ENCODE peak calls at places on chromosome 6, in eight cellular contexts. S, X, J, O, Q, K, C and H are unnamed samples.

GRCh38 chr6:112468359-112468758 is 121.2 kb downstream of the RFPL4B start:
- DNase-seq in X (no peak), K (no peak), C (no peak), S (no peak), O (no peak), J (no peak), Q (peak; percentile 27), H (no peak)

GRCh38 chr6:15131234-15132195 is 114.4 kb upstream of the JARID2 start:
- DNase-seq in X (no peak), O (no peak), J (no peak), C (no peak), K (peak; percentile 19), S (no peak), Q (no peak), H (no peak)

GRCh38 chr6:149431905-149432775 is 32.1 kb downstream of the SUMO4 start:
- DNase-seq in S (peak; percentile 79), K (peak; percentile 89), J (peak; percentile 91), Q (peak; percentile 88), C (peak; percentile 81), X (peak; percentile 96), O (peak; percentile 89), H (peak; percentile 91)

GRCh38 chr6:41288025-41288777 is 1.7 kb upstream of the TREM1 start:
- DNase-seq in J (no peak), X (no peak), C (no peak), K (no peak), O (no peak), Q (peak; percentile 18), S (no peak), H (no peak)

GRCh38 chr6:163790296-163790840 is 375.9 kb downstream of the QKI start:
- DNase-seq in S (no peak), K (no peak), X (no peak), C (no peak), J (no peak), O (no peak), Q (peak; percentile 42), H (no peak)

GRCh38 chr6:23659125-23659524 is 466.9 kb upstream of the NRSN1 start:
- DNase-seq in J (no peak), C (no peak), O (no peak), K (no peak), X (no peak), S (no peak), Q (peak; percentile 29), H (no peak)

GRCh38 chr6:107122748-107123147 is 7.4 kb upstream of the BEND3 start:
- DNase-seq in Q (no peak), O (no peak), X (no peak), K (no peak), C (no peak), S (no peak), J (no peak), H (no peak)

GRCh38 chr6:169472786-169473416 is 219.3 kb upstream of the THBS2 start:
- DNase-seq in X (no peak), J (no peak), Q (no peak), S (no peak), K (no peak), C (no peak), O (no peak), H (no peak)

GRCh38 chr6:81031429-81031828 is 721.1 kb downstream of the TENT5A start:
- DNase-seq in J (no peak), K (no peak), S (no peak), C (no peak), O (no peak), X (no peak), Q (peak; percentile 10), H (no peak)

GRCh38 chr6:164085552-164086325 is 671.2 kb downstream of the QKI start:
- DNase-seq in K (peak; percentile 32), C (no peak), O (peak; percentile 91), Q (peak; percentile 96), S (no peak), J (no peak), X (peak; percentile 92), H (no peak)

GRCh38 chr6:158207452-158207788 is 39.3 kb downstream of the GTF2H5 start:
- DNase-seq in C (no peak), J (no peak), O (no peak), Q (peak; percentile 40), K (no peak), X (no peak), S (no peak), H (no peak)

GRCh38 chr6:75217203-75217602 is 11.3 kb upstream of the COL12A1 start:
- DNase-seq in Q (peak; percentile 58), S (no peak), O (no peak), J (no peak), C (no peak), K (no peak), X (no peak), H (no peak)

GRCh38 chr6:134351615-134352474 is 33.9 kb upstream of the SGK1 start:
- DNase-seq in J (no peak), Q (no peak), S (peak; percentile 11), X (no peak), C (no peak), K (no peak), O (no peak), H (peak; percentile 24)

GRCh38 chr6:26594730-26595632 is 1.8 kb upstream of the ABT1 start:
- DNase-seq in O (no peak), X (no peak), C (no peak), S (no peak), K (peak; percentile 52), Q (peak; percentile 64), J (no peak), H (peak; percentile 57)

DNA sequence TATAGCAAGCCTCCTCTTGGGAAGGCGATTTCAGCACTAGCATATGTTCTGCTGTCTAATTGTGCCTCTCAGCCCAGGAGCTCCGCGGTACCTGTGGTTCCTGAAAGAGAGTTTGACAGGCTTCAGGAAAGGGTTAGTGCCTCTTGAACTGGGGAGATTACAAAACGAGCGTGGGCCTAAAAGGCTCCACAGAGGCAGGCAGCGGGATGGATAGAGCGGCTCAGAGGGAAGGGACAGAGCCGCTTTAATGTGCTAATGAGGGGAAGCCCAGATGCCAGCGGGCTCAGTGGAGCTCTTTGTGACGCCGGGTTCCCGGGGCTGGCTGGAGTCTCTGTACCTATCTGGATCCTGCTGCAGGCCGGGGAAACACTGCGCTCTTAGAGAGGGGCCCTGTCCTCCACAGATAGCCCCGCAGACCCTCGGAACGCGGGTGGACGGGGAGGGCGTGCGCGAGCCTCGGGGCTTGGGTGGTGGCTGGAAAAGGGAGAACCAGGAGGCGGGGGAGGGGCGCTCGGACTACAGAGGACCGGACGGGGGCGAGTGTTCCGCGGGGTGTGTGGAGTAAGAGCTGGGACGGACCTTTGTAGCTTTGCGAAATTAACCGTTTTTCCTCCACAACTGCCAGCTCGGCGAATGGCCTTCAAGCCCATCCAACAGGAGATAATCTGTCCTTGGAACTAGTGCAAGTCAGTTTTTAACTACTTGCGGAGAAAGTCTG is 12.9 kb downstream of the SLC35F1 start:
- DNase-seq in J (peak; percentile 78), K (peak; percentile 31), C (no peak), Q (no peak), X (peak; percentile 76), S (no peak), O (no peak), H (peak; percentile 40)
- H3K4me3 ChIP-seq in J (no peak overlapping the region), K (peak overlapping the region; percentile 16), C (no peak overlapping the region), Q (peak overlapping the region; percentile 30), X (no peak overlapping the region), S (no peak overlapping the region), O (peak overlapping the region; percentile 26), H (peak overlapping the region; percentile 19)

DNA sequence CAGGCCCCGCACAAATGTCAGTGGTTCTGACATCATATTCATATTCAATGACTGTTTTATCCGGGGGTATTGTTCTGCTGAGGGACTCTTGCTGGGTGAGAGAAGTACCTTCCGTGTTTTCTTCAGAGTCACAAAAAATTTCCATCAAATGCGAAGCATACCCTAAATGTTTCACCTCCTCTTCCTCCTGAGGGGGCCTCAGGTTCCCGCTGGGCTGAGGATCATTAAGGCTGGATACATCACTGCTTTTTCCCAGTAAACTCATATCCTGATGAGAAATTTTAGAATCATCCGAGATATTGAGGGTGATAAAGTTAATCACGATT is 42.8 kb downstream of the IL20RA start:
- DNase-seq in K (no peak), X (no peak), C (no peak), S (no peak), O (no peak), Q (no peak), J (no peak), H (no peak)
- H3K27ac ChIP-seq in K (no peak overlapping the region), X (no peak overlapping the region), C (no peak overlapping the region), S (no peak overlapping the region), O (no peak overlapping the region), Q (no peak overlapping the region), J (no peak overlapping the region), H (no peak overlapping the region)

DNA sequence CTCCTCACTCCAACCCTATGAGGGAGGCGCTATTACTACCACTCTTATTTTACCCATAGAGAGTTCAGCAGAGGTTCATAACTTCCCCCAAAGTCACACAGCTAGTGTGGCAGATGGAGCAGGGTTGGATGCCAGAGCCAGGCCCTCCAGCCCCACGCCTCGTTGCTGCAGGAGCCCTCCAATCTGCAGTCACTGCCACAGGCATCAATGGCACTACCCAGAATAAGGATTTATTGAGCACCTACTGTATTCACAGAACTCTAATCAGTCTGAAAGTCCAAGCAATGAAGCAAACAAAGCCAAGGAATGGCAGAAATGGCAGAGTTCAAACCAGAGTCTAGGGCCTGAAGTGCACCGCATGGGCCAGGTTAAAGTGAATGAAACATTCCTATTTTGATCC is 144.9 kb downstream of the LPA start:
- DNase-seq in O (no peak), J (no peak), S (no peak), K (no peak), X (no peak), Q (no peak), C (no peak), H (no peak)
- H3K4me3 ChIP-seq in O (no peak overlapping the region), J (no peak overlapping the region), S (no peak overlapping the region), K (no peak overlapping the region), X (no peak overlapping the region), Q (no peak overlapping the region), C (peak overlapping the region; percentile 81), H (no peak overlapping the region)

GRCh38 chr6:104958178-104958520 is 1.2 kb downstream of the LIN28B start:
- DNase-seq in C (no peak), O (no peak), K (no peak), S (no peak), J (no peak), Q (no peak), X (no peak), H (no peak)

GRCh38 chr6:104957301-104958177 is 632 bp downstream of the LIN28B start:
- DNase-seq in X (no peak), S (no peak), O (no peak), K (no peak), J (no peak), C (no peak), Q (no peak), H (no peak)

GRCh38 chr6:104955927-104956662 is 812 bp upstream of the LIN28B start:
- DNase-seq in X (no peak), C (no peak), O (no peak), Q (no peak), S (no peak), K (no peak), J (no peak), H (no peak)

GRCh38 chr6:104955491-104955890 is 1.4 kb upstream of the LIN28B start:
- DNase-seq in O (no peak), J (no peak), C (no peak), S (no peak), K (no peak), Q (no peak), X (no peak), H (no peak)

DNA sequence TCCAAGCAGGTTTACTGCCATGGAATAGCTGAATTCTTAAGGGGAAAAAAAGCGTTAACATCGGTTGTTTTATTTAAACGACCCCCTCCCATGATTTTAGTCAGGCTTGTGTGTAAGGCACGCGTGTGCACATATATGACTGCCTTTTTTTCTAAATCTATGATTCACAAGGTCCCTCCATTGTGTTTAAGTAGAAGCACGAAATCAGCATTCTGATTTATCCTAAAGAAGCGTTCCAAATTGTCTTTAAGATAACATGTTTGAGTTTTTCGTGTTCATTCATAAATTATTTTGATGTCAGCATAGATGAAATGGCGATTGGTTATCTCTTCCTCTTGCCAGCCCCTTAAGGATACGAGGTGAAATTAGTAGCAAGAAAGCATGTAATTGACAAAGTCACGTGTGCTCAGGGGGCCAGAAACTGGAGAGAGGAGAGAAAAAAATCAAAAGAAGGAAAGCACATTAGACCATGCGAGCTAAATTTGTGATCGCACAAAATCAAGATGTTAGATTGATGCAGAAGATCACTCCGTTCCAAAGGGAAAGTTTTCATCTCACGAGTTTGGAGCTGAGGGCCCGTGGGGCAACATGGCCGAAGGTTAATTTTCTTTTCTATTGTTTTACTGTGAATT is at the start of gene LIN28B:
- DNase-seq in S (no peak), Q (no peak), K (no peak), X (no peak), C (no peak), O (no peak), J (no peak), H (no peak)
- H3K27ac ChIP-seq in S (no peak within 1 kb of the TSS), Q (peak within 1 kb of the TSS; percentile 87), K (no peak within 1 kb of the TSS), X (no peak within 1 kb of the TSS), C (peak within 1 kb of the TSS; percentile 49), O (no peak within 1 kb of the TSS), J (no peak within 1 kb of the TSS), H (no peak within 1 kb of the TSS)